ENCODE peak calls at places on chromosomes 1 and 21, in five cellular contexts. K is ovary, C is mesendoderm, M is HEK293T, D is AG09319. W is an unnamed sample.

GRCh38 chr1:117735045-117735992 is 129.5 kb downstream of the TENT5C start:
- DNase-seq in C (peak; percentile 45), K (peak; percentile 31), M (no peak), D (no peak), W (no peak)

GRCh38 chr1:156291226-156292061 is 4.0 kb downstream of the GLMP start:
- DNase-seq in D (peak; percentile 50), C (peak; percentile 95), K (peak; percentile 89), M (peak; percentile 81), W (no peak)

GRCh38 chr21:42746593-42747266 is 93.3 kb downstream of the PDE9A start:
- DNase-seq in D (no peak), C (peak; percentile 8), M (no peak), K (no peak), W (no peak)

GRCh38 chr1:69073176-69073575 is 494.5 kb upstream of the LRRC7 start:
- DNase-seq in M (no peak), C (no peak), D (no peak), K (no peak), W (no peak)

GRCh38 chr1:115289940-115290339 is 48.1 kb downstream of the NGF start:
- DNase-seq in D (no peak), C (peak; percentile 77), M (no peak), K (no peak), W (no peak)

GRCh38 chr1:54356680-54357147 is 49.5 kb downstream of the SSBP3 start:
- DNase-seq in M (no peak), C (no peak), D (no peak), K (no peak), W (no peak)

GRCh38 chr21:42221581-42222345 is 2.8 kb downstream of the ABCG1 start:
- DNase-seq in M (no peak), K (no peak), C (no peak), D (no peak), W (no peak)

GRCh38 chr1:4661595-4661917 is 7.1 kb downstream of the AJAP1 start:
- DNase-seq in K (no peak), C (no peak), M (no peak), D (no peak), W (no peak)

GRCh38 chr1:19869929-19870328 is 12.3 kb upstream of the OTUD3 start:
- DNase-seq in M (no peak), K (no peak), D (no peak), C (peak; percentile 52), W (peak; percentile 50)

GRCh38 chr1:117652421-117652820 is 46.6 kb downstream of the TENT5C start:
- DNase-seq in M (no peak), D (no peak), K (no peak), C (no peak), W (no peak)

GRCh38 chr1:214494706-214495105 is 56.7 kb downstream of the PTPN14 start:
- DNase-seq in K (no peak), M (no peak), C (peak; percentile 88), D (no peak), W (no peak)

GRCh38 chr1:54425152-54425584 is 19.0 kb upstream of the SSBP3 start:
- DNase-seq in M (no peak), K (no peak), C (no peak), D (no peak), W (no peak)

GRCh38 chr1:205346956-205347574 is 9.7 kb downstream of the KLHDC8A start:
- DNase-seq in M (no peak), D (no peak), K (no peak), C (peak; percentile 95), W (no peak)

GRCh38 chr1:46725736-46726108 is 6.8 kb upstream of the EFCAB14 start:
- DNase-seq in K (no peak), D (no peak), C (no peak), M (no peak), W (no peak)

GRCh38 chr1:239184581-239185244 is 201.7 kb upstream of the CHRM3 start:
- DNase-seq in C (no peak), M (no peak), D (no peak), K (no peak), W (no peak)

GRCh38 chr1:7387053-7387861 is 383.8 kb upstream of the VAMP3 start:
- DNase-seq in K (no peak), C (no peak), M (no peak), D (no peak), W (no peak)

GRCh38 chr1:215637041-215637573 is 70.0 kb downstream of the KCTD3 start:
- DNase-seq in C (no peak), K (peak; percentile 26), D (peak; percentile 84), M (no peak), W (no peak)

GRCh38 chr1:171480035-171480434 is 5.3 kb upstream of the PRRC2C start:
- DNase-seq in D (no peak), C (peak; percentile 70), K (no peak), M (peak; percentile 16), W (no peak)

GRCh38 chr1:77095231-77095630 is 124.0 kb downstream of the PIGK start:
- DNase-seq in C (no peak), K (no peak), M (peak; percentile 61), D (no peak), W (peak; percentile 40)

GRCh38 chr1:110380667-110381283 is 10.1 kb downstream of the SLC16A4 start:
- DNase-seq in D (peak; percentile 79), K (no peak), C (no peak), M (no peak), W (no peak)

GRCh38 chr1:113508364-113509164 is 118.2 kb downstream of the MAGI3 start:
- DNase-seq in K (no peak), M (no peak), D (no peak), C (peak; percentile 14), W (no peak)

GRCh38 chr1:228000416-228000815 is 6.4 kb upstream of the WNT3A start:
- DNase-seq in C (no peak), K (no peak), D (no peak), M (no peak), W (no peak)

GRCh38 chr1:221284028-221284427 is 404.8 kb downstream of the HLX start:
- DNase-seq in C (no peak), M (no peak), K (no peak), D (no peak), W (peak; percentile 81)

GRCh38 chr1:9293512-9294439 is 1.1 kb downstream of the SPSB1 start:
- DNase-seq in K (no peak), C (peak; percentile 52), D (no peak), M (peak; percentile 31), W (no peak)

GRCh38 chr1:206935491-206936067 is 10.7 kb downstream of the PIGR start:
- DNase-seq in D (no peak), K (no peak), C (peak; percentile 87), M (peak; percentile 79), W (peak; percentile 42)

GRCh38 chr1:228001738-228002535 is 4.9 kb upstream of the WNT3A start:
- DNase-seq in C (no peak), K (no peak), M (peak; percentile 8), D (no peak), W (no peak)

GRCh38 chr1:42427240-42427639 is 28.6 kb downstream of the ZMYND12 start:
- DNase-seq in D (no peak), K (no peak), M (no peak), C (peak; percentile 30), W (no peak)

GRCh38 chr1:157652859-157653493 is 47.6 kb downstream of the FCRL3 start:
- DNase-seq in M (no peak), C (no peak), K (no peak), D (no peak), W (no peak)

GRCh38 chr1:77958850-77959249 is 20.0 kb downstream of the FUBP1 start:
- DNase-seq in K (no peak), D (no peak), M (no peak), C (no peak), W (no peak)

GRCh38 chr1:8460784-8461183 is 142.9 kb downstream of the SLC45A1 start:
- DNase-seq in C (peak; percentile 48), K (no peak), M (no peak), D (no peak), W (no peak)

GRCh38 chr1:19456915-19457554 is 28.3 kb downstream of the CAPZB start:
- DNase-seq in C (peak; percentile 62), D (no peak), K (no peak), M (no peak), W (peak; percentile 41)

W was measured in SJCRH30.